ENCODE peak calls at places on chromosome 17, in five cellular contexts. W is GM04504; C is ACHN; Q is small intestine; Z is activated naive CD4-positive, alpha-beta T cell. O is an unnamed sample.
A peak's percentile ranks its signal among the peaks of the same experiment; 100 is the strongest.

GRCh38 chr17:36674278-36674650 is 72.9 kb downstream of the MRM1 start:
- DNase-seq in W (no peak), C (no peak), Q (peak; percentile 16), Z (no peak), O (no peak)

GRCh38 chr17:64231567-64232141 is 31.4 kb downstream of the TEX2 start:
- DNase-seq in W (no peak), C (no peak), Q (no peak), Z (no peak), O (no peak)

GRCh38 chr17:38463451-38463858 is 35.2 kb downstream of the ARHGAP23 start:
- DNase-seq in W (no peak), C (no peak), Q (no peak), Z (no peak), O (no peak)

GRCh38 chr17:8161289-8162231 is 1.2 kb downstream of the VAMP2 start:
- DNase-seq in W (no peak), C (no peak), Q (no peak), Z (no peak), O (no peak)

GRCh38 chr17:56125830-56126819 is 27.1 kb upstream of the ANKFN1 start:
- DNase-seq in W (peak; percentile 40), C (peak; percentile 47), Q (peak; percentile 58), Z (no peak), O (no peak)

GRCh38 chr17:1474402-1475189 is 17.9 kb downstream of the MYO1C start:
- DNase-seq in W (no peak), C (no peak), Q (no peak), Z (no peak), O (no peak)

GRCh38 chr17:73003487-73003886 is 89.0 kb downstream of the SLC39A11 start:
- DNase-seq in W (no peak), C (no peak), Q (peak; percentile 52), Z (no peak), O (no peak)

GRCh38 chr17:47961406-47961805 is 3.7 kb upstream of the PRR15L start:
- DNase-seq in W (no peak), C (no peak), Q (no peak), Z (no peak), O (no peak)

GRCh38 chr17:75077072-75077489 is 10.7 kb upstream of the SLC16A5 start:
- DNase-seq in W (no peak), C (no peak), Q (peak; percentile 78), Z (no peak), O (no peak)

GRCh38 chr17:34584805-34585416 is 5.5 kb downstream of the TMEM132E start:
- DNase-seq in W (no peak), C (peak; percentile 48), Q (peak; percentile 54), Z (no peak), O (no peak)

GRCh38 chr17:75523647-75524046 is 1.9 kb upstream of the LLGL2 start:
- DNase-seq in W (no peak), C (no peak), Q (no peak), Z (no peak), O (no peak)

GRCh38 chr17:42782402-42783061 is 2.1 kb downstream of the WNK4 start:
- DNase-seq in W (no peak), C (no peak), Q (no peak), Z (no peak), O (no peak)

O was measured in esophagus squamous epithelium.